ENCODE peak calls at places on chromosomes 16 and 17, in six cellular contexts. K is activated gamma-delta T cell, G is gastrocnemius medialis, Q is skeletal muscle cell, I is nephron progenitor cell, D is 8988T. Y is an unnamed sample.

GRCh38 chr17:21573961-21574610 is 118.2 kb upstream of the KCNJ18 start:
- DNase-seq in D (no peak), G (peak), K (no peak), Q (peak), I (no peak), Y (no peak)

GRCh38 chr16:10993649-10994048 is 49.3 kb downstream of the CLEC16A start:
- DNase-seq in Q (no peak), G (no peak), I (no peak), D (no peak), K (no peak), Y (no peak)

GRCh38 chr17:12622726-12623125 is 43.0 kb upstream of the MYOCD start:
- DNase-seq in Q (peak), G (no peak), D (no peak), I (no peak), K (no peak), Y (no peak)

GRCh38 chr17:74737299-74738050 is 419 bp downstream of the RAB37 start:
- DNase-seq in Q (no peak), D (no peak), G (no peak), K (no peak), I (peak), Y (no peak)

GRCh38 chr16:2151188-2152091 is 3.0 kb downstream of the RAB26 start:
- DNase-seq in Q (no peak), D (no peak), K (no peak), G (no peak), I (no peak), Y (no peak)

GRCh38 chr16:81995651-81996050 is 15.6 kb downstream of the SDR42E1 start:
- DNase-seq in G (no peak), Q (no peak), D (no peak), K (no peak), I (no peak), Y (no peak)

GRCh38 chr17:1312261-1312870 is 32.9 kb downstream of the TRARG1 start:
- DNase-seq in D (no peak), G (no peak), I (peak), Q (no peak), K (no peak), Y (no peak)

GRCh38 chr17:18158022-18158600 is 25.5 kb upstream of the ALKBH5 start:
- DNase-seq in Q (peak), I (peak), K (peak), D (no peak), G (peak), Y (peak)

GRCh38 chr16:69561901-69562300 is 3.9 kb upstream of the NFAT5 start:
- DNase-seq in G (no peak), K (no peak), D (no peak), I (no peak), Q (no peak), Y (no peak)

Y was measured in upper lobe of left lung.